ENCODE peak calls at places on chromosomes 4 and X, in eight cellular contexts. One of them, this sample, is unnamed.
A peak's percentile ranks its signal among the peaks of the same experiment; 100 is the strongest.

GRCh38 chr4:155759372-155760252 is 791 bp downstream of the GUCY1B1 start:
- DNase-seq in A549: peak; percentile 0
- DNase-seq in H1: no peak
- DNase-seq in SK-N-SH: peak; percentile 84
- DNase-seq in GM12878: no peak
- DNase-seq in K562: peak; percentile 1
- DNase-seq in IMR-90: peak; percentile 16
- DNase-seq in HepG2: no peak
- DNase-seq in this sample: peak; percentile 50

GRCh38 chr4:92304636-92305035 is 870 bp downstream of the GRID2 start:
- DNase-seq in IMR-90: no peak
- DNase-seq in K562: no peak
- DNase-seq in HepG2: no peak
- DNase-seq in SK-N-SH: peak; percentile 36
- DNase-seq in H1: no peak
- DNase-seq in GM12878: no peak
- DNase-seq in A549: no peak
- DNase-seq in this sample: peak; percentile 24

GRCh38 chr4:140091305-140091704 is 62.7 kb downstream of the MAML3 start:
- DNase-seq in GM12878: no peak
- DNase-seq in H1: no peak
- DNase-seq in K562: no peak
- DNase-seq in SK-N-SH: no peak
- DNase-seq in HepG2: no peak
- DNase-seq in IMR-90: no peak
- DNase-seq in A549: no peak
- DNase-seq in this sample: no peak

GRCh38 chr4:106062452-106062875 is 167.2 kb downstream of the NPNT start:
- DNase-seq in GM12878: no peak
- DNase-seq in SK-N-SH: no peak
- DNase-seq in HepG2: peak; percentile 80
- DNase-seq in K562: peak; percentile 11
- DNase-seq in H1: no peak
- DNase-seq in A549: peak; percentile 19
- DNase-seq in IMR-90: peak; percentile 70
- DNase-seq in this sample: no peak

GRCh38 chr4:36277533-36277932 is 3.9 kb upstream of the DTHD1 start:
- DNase-seq in IMR-90: no peak
- DNase-seq in H1: no peak
- DNase-seq in A549: no peak
- DNase-seq in GM12878: no peak
- DNase-seq in K562: no peak
- DNase-seq in SK-N-SH: no peak
- DNase-seq in HepG2: no peak
- DNase-seq in this sample: no peak

GRCh38 chrX:74171465-74171864 is 132.5 kb upstream of the ZCCHC13 start:
- DNase-seq in SK-N-SH: no peak
- DNase-seq in K562: no peak
- DNase-seq in IMR-90: no peak
- DNase-seq in GM12878: no peak
- DNase-seq in A549: no peak
- DNase-seq in HepG2: no peak
- DNase-seq in H1: no peak
- DNase-seq in this sample: no peak

GRCh38 chr4:151117371-151117962 is 18.0 kb downstream of the RPS3A start:
- DNase-seq in GM12878: no peak
- DNase-seq in A549: peak; percentile 56
- DNase-seq in IMR-90: peak; percentile 69
- DNase-seq in H1: no peak
- DNase-seq in HepG2: peak; percentile 78
- DNase-seq in K562: peak; percentile 69
- DNase-seq in SK-N-SH: peak; percentile 65
- DNase-seq in this sample: peak; percentile 65

GRCh38 chr4:122364700-122365404 is 14.0 kb upstream of the ADAD1 start:
- DNase-seq in HepG2: peak; percentile 58
- DNase-seq in H1: no peak
- DNase-seq in SK-N-SH: no peak
- DNase-seq in K562: peak; percentile 70
- DNase-seq in A549: peak; percentile 3
- DNase-seq in IMR-90: no peak
- DNase-seq in GM12878: no peak
- DNase-seq in this sample: peak; percentile 56

GRCh38 chr4:53688186-53688790 is 97.0 kb upstream of the LNX1 start:
- DNase-seq in IMR-90: peak; percentile 100
- DNase-seq in A549: peak; percentile 39
- DNase-seq in H1: no peak
- DNase-seq in K562: peak; percentile 18
- DNase-seq in HepG2: no peak
- DNase-seq in GM12878: peak; percentile 76
- DNase-seq in SK-N-SH: peak; percentile 3
- DNase-seq in this sample: no peak

GRCh38 chr4:83197555-83198235 is 83.2 kb upstream of the PLAC8 start:
- DNase-seq in H1: no peak
- DNase-seq in K562: no peak
- DNase-seq in IMR-90: no peak
- DNase-seq in GM12878: no peak
- DNase-seq in SK-N-SH: no peak
- DNase-seq in HepG2: peak; percentile 83
- DNase-seq in A549: no peak
- DNase-seq in this sample: no peak

GRCh38 chr4:159697322-159698283 is 594.7 kb downstream of the RAPGEF2 start:
- DNase-seq in GM12878: no peak
- DNase-seq in A549: no peak
- DNase-seq in SK-N-SH: no peak
- DNase-seq in K562: no peak
- DNase-seq in H1: no peak
- DNase-seq in HepG2: no peak
- DNase-seq in IMR-90: no peak
- DNase-seq in this sample: no peak
- TF ChIP-seq USF2 in GM12878: no peak
- TF ChIP-seq USF2 in A549: no peak
- TF ChIP-seq USF2 in SK-N-SH: no peak
- TF ChIP-seq USF2 in K562: no peak
- TF ChIP-seq USF2 in H1: no peak
- TF ChIP-seq USF2 in HepG2: no peak
- TF ChIP-seq USF2 in IMR-90: no peak
- TF ChIP-seq USF2 in this sample: no peak

GRCh38 chrX:151084454-151084853 is 91.9 kb upstream of the GPR50 start:
- DNase-seq in A549: no peak
- DNase-seq in HepG2: no peak
- DNase-seq in SK-N-SH: no peak
- DNase-seq in K562: no peak
- DNase-seq in H1: no peak
- DNase-seq in GM12878: no peak
- DNase-seq in IMR-90: no peak
- DNase-seq in this sample: no peak

GRCh38 chrX:151082077-151082948 is 94.1 kb upstream of the GPR50 start:
- DNase-seq in GM12878: no peak
- DNase-seq in SK-N-SH: peak; percentile 79
- DNase-seq in A549: peak; percentile 51
- DNase-seq in H1: peak; percentile 15
- DNase-seq in HepG2: peak; percentile 15
- DNase-seq in K562: peak; percentile 70
- DNase-seq in IMR-90: peak; percentile 22
- DNase-seq in this sample: peak; percentile 66

GRCh38 chrX:151085207-151085606 is 91.2 kb upstream of the GPR50 start:
- DNase-seq in GM12878: no peak
- DNase-seq in HepG2: no peak
- DNase-seq in K562: no peak
- DNase-seq in A549: no peak
- DNase-seq in H1: no peak
- DNase-seq in IMR-90: no peak
- DNase-seq in SK-N-SH: no peak
- DNase-seq in this sample: no peak

DNA sequence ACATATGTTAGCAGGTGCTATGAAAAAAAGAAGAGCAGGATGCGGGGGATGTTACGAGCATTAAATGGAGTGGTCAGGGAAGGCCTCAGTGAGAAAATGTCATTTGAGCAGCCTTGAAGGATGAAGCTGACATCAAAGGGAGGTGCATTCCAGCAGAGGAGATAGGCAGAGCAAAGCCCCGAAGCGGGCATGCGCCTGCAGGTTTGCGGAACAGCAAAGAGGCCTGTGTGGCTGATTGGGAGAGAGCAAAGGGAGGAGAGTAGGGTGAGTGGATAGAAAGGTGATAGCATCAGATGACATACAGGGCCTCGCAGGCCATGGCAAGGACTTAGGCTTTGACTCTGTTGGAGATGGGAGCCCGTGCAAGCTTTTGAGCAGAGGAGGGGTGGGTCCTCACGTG is 95.4 kb upstream of the GPR50 start:
- DNase-seq in GM12878: no peak
- DNase-seq in K562: no peak
- DNase-seq in SK-N-SH: no peak
- DNase-seq in A549: no peak
- DNase-seq in IMR-90: no peak
- DNase-seq in H1: no peak
- DNase-seq in HepG2: no peak
- DNase-seq in this sample: peak; percentile 15
- TF ChIP-seq USF2 in GM12878: no peak
- TF ChIP-seq USF2 in K562: no peak
- TF ChIP-seq USF2 in SK-N-SH: no peak
- TF ChIP-seq USF2 in A549: no peak
- TF ChIP-seq USF2 in IMR-90: no peak
- TF ChIP-seq USF2 in H1: no peak
- TF ChIP-seq USF2 in HepG2: no peak
- TF ChIP-seq USF2 in this sample: no peak

GRCh38 chrX:8988456-8988855 is 45.5 kb downstream of the FAM9B start:
- DNase-seq in K562: no peak
- DNase-seq in H1: no peak
- DNase-seq in HepG2: peak; percentile 0
- DNase-seq in GM12878: no peak
- DNase-seq in SK-N-SH: no peak
- DNase-seq in A549: peak; percentile 1
- DNase-seq in IMR-90: peak; percentile 57
- DNase-seq in this sample: no peak
- TF ChIP-seq USF2 in K562: no peak
- TF ChIP-seq USF2 in H1: no peak
- TF ChIP-seq USF2 in HepG2: no peak
- TF ChIP-seq USF2 in GM12878: no peak
- TF ChIP-seq USF2 in SK-N-SH: no peak
- TF ChIP-seq USF2 in A549: no peak
- TF ChIP-seq USF2 in IMR-90: no peak
- TF ChIP-seq USF2 in this sample: no peak

DNA sequence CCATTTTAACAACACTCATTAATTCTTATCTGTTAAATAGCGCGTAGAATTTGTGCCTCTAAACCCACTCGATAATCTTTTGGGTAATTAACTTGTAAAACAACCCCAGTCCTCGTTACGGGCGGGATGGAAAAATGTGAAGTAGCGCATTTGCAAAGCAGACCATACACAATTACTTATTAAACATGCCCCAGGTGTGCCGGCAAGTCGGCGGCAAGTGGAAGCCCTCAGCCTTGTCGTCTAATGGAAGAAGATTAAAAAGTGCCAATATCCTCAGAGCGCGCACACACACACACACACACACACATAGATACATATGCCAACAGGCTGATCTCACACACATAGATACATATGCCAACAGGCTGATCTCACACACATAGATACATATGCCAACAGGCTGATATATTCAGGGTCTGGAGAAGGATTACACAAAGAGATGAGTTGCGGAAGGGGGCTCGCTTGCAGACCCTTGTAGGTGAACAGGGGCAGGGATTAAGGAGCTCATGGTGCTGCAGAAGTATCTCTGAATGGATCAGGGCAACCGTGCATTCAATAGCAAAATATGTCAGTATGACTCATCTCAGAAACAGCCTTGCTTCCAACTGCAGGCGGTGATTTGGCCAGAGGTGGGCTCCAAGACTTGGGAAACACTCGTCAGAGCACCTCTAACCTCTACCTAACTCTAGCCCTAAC is 103.0 kb downstream of the DHRSX start:
- DNase-seq in IMR-90: peak; percentile 67
- DNase-seq in K562: no peak
- DNase-seq in H1: no peak
- DNase-seq in A549: no peak
- DNase-seq in SK-N-SH: no peak
- DNase-seq in GM12878: no peak
- DNase-seq in HepG2: no peak
- DNase-seq in this sample: no peak
- TF ChIP-seq USF2 in IMR-90: no peak
- TF ChIP-seq USF2 in K562: no peak
- TF ChIP-seq USF2 in H1: no peak
- TF ChIP-seq USF2 in A549: no peak
- TF ChIP-seq USF2 in SK-N-SH: no peak
- TF ChIP-seq USF2 in GM12878: no peak
- TF ChIP-seq USF2 in HepG2: no peak
- TF ChIP-seq USF2 in this sample: no peak